ENCODE peak calls at places on chromosomes 16 and 17, in nine cellular contexts. T, I, Q, N, S, L, E, M and H are unnamed samples.

GRCh38 chr17:63290784-63291183 is 155.3 kb downstream of the CYB561 start:
- DNase-seq in S (no peak), E (no peak), M (peak), L (no peak), I (no peak), N (no peak), Q (no peak), T (no peak), H (no peak)

GRCh38 chr17:6570731-6571465 is 14.5 kb upstream of the PITPNM3 start:
- DNase-seq in S (no peak), L (no peak), M (no peak), T (no peak), Q (no peak), E (no peak), I (no peak), N (no peak), H (no peak)

GRCh38 chr16:68416057-68417046 is 32.0 kb downstream of the SMPD3 start:
- DNase-seq in S (no peak), L (no peak), N (no peak), E (no peak), I (no peak), T (no peak), M (no peak), Q (no peak), H (no peak)

GRCh38 chr17:30956764-30957374 is 14.0 kb upstream of the RNF135 start:
- DNase-seq in T (no peak), I (no peak), E (no peak), Q (no peak), L (no peak), N (no peak), S (peak), M (no peak), H (peak)

GRCh38 chr16:11303405-11304138 is 22.4 kb upstream of the PRM1 start:
- DNase-seq in Q (no peak), E (peak), T (peak), I (no peak), M (no peak), L (no peak), S (no peak), N (no peak), H (peak)

GRCh38 chr17:80804466-80804865 is 187.2 kb upstream of the CHMP6 start:
- DNase-seq in S (no peak), L (no peak), Q (no peak), N (no peak), I (no peak), E (no peak), M (no peak), T (no peak), H (no peak)

GRCh38 chr17:43169561-43170139 is 1.4 kb upstream of the NBR1 start:
- DNase-seq in I (no peak), T (no peak), L (peak), S (peak), E (peak), Q (no peak), N (no peak), M (no peak), H (peak)

GRCh38 chr16:73565263-73565662 is 517.3 kb upstream of the ZFHX3 start:
- DNase-seq in T (no peak), M (peak), L (no peak), E (no peak), S (no peak), N (no peak), Q (peak), I (peak), H (peak)

GRCh38 chr17:252456-252855 is 71.0 kb upstream of the DOC2B start:
- DNase-seq in S (no peak), I (no peak), Q (no peak), T (no peak), E (no peak), L (no peak), N (peak), M (no peak), H (no peak)

GRCh38 chr17:10698116-10698818 is 873 bp downstream of the ADPRM start:
- DNase-seq in N (no peak), T (no peak), Q (no peak), M (no peak), E (peak), S (peak), L (no peak), I (no peak), H (peak)

GRCh38 chr17:35849469-35850348 is 19.0 kb downstream of the HEATR9 start:
- DNase-seq in L (no peak), I (peak), N (no peak), E (peak), S (peak), Q (peak), M (peak), T (peak), H (peak)

GRCh38 chr16:81521141-81521626 is 76.6 kb downstream of the CMIP start:
- DNase-seq in L (no peak), I (no peak), S (no peak), N (peak), E (peak), Q (no peak), M (no peak), T (no peak), H (no peak)

GRCh38 chr17:2466936-2467335 is 44.8 kb downstream of the METTL16 start:
- DNase-seq in Q (no peak), I (no peak), T (no peak), S (no peak), E (no peak), L (no peak), N (no peak), M (no peak), H (no peak)

GRCh38 chr16:15636392-15636873 is 6.5 kb downstream of the MARF1 start:
- DNase-seq in E (no peak), I (no peak), N (no peak), Q (no peak), M (no peak), S (no peak), T (no peak), L (no peak), H (peak)

GRCh38 chr16:78473031-78473699 is 373.7 kb downstream of the WWOX start:
- DNase-seq in T (no peak), L (no peak), N (no peak), M (no peak), E (no peak), I (no peak), Q (no peak), S (no peak), H (no peak)

GRCh38 chr16:29806641-29807425 is 504 bp downstream of the MAZ start:
- DNase-seq in T (no peak), I (no peak), L (peak), S (peak), M (peak), E (peak), N (no peak), Q (no peak), H (no peak)

GRCh38 chr16:27762441-27762840 is 212.5 kb downstream of the KATNIP start:
- DNase-seq in N (no peak), E (no peak), Q (peak), T (no peak), M (no peak), L (no peak), I (peak), S (no peak), H (peak)

GRCh38 chr16:77277571-77277970 is 78.4 kb downstream of the SYCE1L start:
- DNase-seq in E (no peak), T (no peak), Q (no peak), M (no peak), L (no peak), I (no peak), S (no peak), N (no peak), H (no peak)

GRCh38 chr16:17343729-17344128 is 127.0 kb downstream of the XYLT1 start:
- DNase-seq in M (no peak), E (no peak), I (no peak), S (no peak), N (no peak), L (no peak), T (no peak), Q (no peak), H (no peak)

GRCh38 chr17:52395308-52395707 is 236.8 kb upstream of the CA10 start:
- DNase-seq in L (no peak), N (no peak), Q (no peak), M (no peak), T (no peak), I (no peak), E (no peak), S (no peak), H (no peak)

GRCh38 chr16:78669994-78670393 is 570.5 kb downstream of the WWOX start:
- DNase-seq in S (no peak), T (no peak), E (peak), L (no peak), M (no peak), N (no peak), Q (no peak), I (no peak), H (no peak)

GRCh38 chr16:27302126-27302525 is 11.6 kb upstream of the IL4R start:
- DNase-seq in M (no peak), I (no peak), N (no peak), E (no peak), L (no peak), T (no peak), Q (no peak), S (no peak), H (no peak)

GRCh38 chr17:82031303-82031884 is at the start of gene RAC3:
- DNase-seq in M (no peak), S (peak), Q (no peak), N (no peak), E (no peak), T (no peak), L (no peak), I (no peak), H (peak)

GRCh38 chr17:44909681-44910144 is 5.6 kb downstream of the GFAP start:
- DNase-seq in M (no peak), N (peak), E (no peak), T (no peak), L (no peak), I (peak), Q (no peak), S (peak), H (peak)

GRCh38 chr17:7634384-7634783 is 4.4 kb downstream of the SHBG start:
- DNase-seq in S (peak), E (peak), M (no peak), L (peak), I (no peak), Q (no peak), N (no peak), T (no peak), H (peak)

DNA sequence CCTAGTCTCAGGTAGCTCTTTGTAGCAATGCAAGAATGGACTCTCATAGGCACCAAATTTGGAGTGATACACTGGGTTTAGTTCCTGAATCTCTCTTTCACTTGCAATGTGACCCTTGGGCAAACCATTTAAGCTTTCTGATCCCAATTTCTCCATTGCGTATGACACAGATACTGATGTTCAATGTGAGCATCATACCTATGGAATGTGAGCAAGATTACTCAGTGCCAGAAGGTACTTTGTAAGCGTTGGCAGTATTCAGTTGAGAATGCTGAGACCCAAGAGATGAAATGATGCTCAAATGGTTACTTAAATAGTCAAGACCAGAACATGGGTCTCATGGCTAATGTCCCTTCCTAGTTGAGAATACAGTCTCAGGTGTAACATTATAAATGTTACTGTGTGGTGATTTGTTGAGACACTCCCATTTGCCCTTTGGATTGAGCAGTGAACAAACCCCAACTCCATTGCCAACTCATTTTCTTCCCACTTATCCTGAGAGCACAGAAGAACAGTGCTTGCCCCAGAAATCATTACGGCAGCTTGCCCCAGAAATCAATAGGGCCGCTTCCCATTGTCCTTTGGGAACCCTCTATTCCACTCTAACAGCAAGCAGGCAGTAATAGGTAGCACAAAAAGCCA is 134.1 kb downstream of the SOX9 start:
- DNase-seq in N (no peak), L (no peak), S (no peak), Q (no peak), T (no peak), I (no peak), M (no peak), E (no peak), H (no peak)
- H3K4me3 ChIP-seq in N (no peak), L (no peak), S (no peak), Q (no peak), T (no peak), I (no peak), M (no peak), E (no peak), H (no peak)

DNA sequence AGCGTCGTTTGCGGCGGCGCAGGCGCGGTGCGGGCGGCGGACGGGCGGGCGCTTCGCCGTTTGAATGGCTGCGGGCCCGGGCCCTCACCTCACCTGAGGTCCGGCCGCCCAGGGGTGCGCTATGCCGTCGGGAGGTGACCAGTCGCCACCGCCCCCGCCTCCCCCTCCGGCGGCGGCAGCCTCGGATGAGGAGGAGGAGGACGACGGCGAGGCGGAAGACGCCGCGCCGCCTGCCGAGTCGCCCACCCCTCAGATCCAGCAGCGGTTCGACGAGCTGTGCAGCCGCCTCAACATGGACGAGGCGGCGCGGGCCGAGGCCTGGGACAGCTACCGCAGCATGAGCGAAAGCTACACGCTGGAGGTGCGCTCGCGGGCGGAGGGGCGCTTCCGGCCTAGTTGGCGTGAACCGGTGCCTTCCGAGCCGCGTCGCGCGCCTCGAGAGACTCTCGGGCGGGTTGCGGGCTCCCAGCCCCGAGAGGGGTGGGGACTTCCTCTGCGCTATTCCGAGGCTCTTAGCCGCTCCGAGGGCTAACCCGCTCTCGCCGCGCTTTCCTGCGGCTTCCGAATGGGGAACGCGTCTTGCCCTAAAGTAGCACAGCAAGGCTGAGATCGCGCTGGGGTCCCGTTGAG is at the start of gene RBL2:
- DNase-seq in L (peak), Q (no peak), E (peak), T (peak), S (peak), N (peak), I (no peak), M (peak), H (peak)
- H3K4me3 ChIP-seq in L (peak), Q (peak), E (peak), T (peak), S (peak), N (peak), I (peak), M (peak), H (peak)

GRCh38 chr17:9116311-9116820 is 95.1 kb downstream of the NTN1 start:
- DNase-seq in M (no peak), Q (no peak), T (no peak), N (no peak), E (no peak), L (no peak), S (no peak), I (no peak), H (no peak)
- H3K4me3 ChIP-seq in M (no peak), Q (no peak), T (no peak), N (no peak), E (no peak), L (no peak), S (no peak), I (no peak), H (no peak)

GRCh38 chr17:18119938-18120337 is 11.4 kb downstream of the MYO15A start:
- DNase-seq in N (no peak), E (no peak), Q (no peak), T (no peak), M (no peak), L (no peak), I (no peak), S (no peak), H (no peak)

GRCh38 chr17:18119166-18119745 is 10.7 kb downstream of the MYO15A start:
- DNase-seq in L (no peak), N (no peak), M (no peak), I (no peak), Q (no peak), E (no peak), S (no peak), T (no peak), H (no peak)

GRCh38 chr17:18117974-18118632 is 9.5 kb downstream of the MYO15A start:
- DNase-seq in I (no peak), T (no peak), E (no peak), S (no peak), L (no peak), Q (no peak), N (no peak), M (no peak), H (peak)

GRCh38 chr17:18117533-18117932 is 9.0 kb downstream of the MYO15A start:
- DNase-seq in Q (no peak), I (no peak), E (no peak), N (no peak), M (no peak), S (peak), T (no peak), L (no peak), H (peak)

DNA sequence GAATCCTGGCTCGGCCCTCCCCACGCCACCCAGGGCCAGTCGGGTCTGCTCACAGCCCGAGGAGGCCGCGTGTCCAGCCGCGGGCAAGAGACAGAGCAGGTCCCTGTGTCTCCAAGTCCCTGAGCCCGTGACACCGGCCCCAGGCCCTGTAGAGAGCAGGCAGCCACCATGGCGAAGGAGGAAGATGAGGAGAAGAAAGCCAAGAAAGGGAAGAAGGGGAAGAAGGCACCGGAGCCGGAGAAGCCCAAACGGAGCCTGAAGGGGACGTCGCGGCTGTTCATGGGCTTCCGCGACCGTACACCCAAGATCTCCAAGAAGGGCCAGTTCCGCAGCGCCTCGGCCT is 10.0 kb downstream of the MYO15A start:
- DNase-seq in M (no peak), L (no peak), T (no peak), I (no peak), N (no peak), S (no peak), E (no peak), Q (no peak), H (no peak)
- H3K4me3 ChIP-seq in M (no peak), L (no peak), T (no peak), I (no peak), N (no peak), S (no peak), E (no peak), Q (no peak), H (no peak)

GRCh38 chr16:48612621-48613020 is 2.6 kb upstream of the N4BP1 start:
- DNase-seq in E (no peak), T (no peak), L (no peak), M (no peak), Q (no peak), I (no peak), N (no peak), S (no peak), H (no peak)
- H3K4me3 ChIP-seq in E (no peak), T (no peak), L (no peak), M (no peak), Q (no peak), I (no peak), N (no peak), S (no peak), H (no peak)

GRCh38 chr16:31402687-31403086 is 9.6 kb downstream of the ITGAD start:
- DNase-seq in S (peak), I (no peak), E (no peak), T (no peak), Q (no peak), N (no peak), M (no peak), L (no peak), H (peak)

GRCh38 chr16:31401436-31401835 is 8.3 kb downstream of the ITGAD start:
- DNase-seq in L (no peak), M (no peak), Q (no peak), S (no peak), N (no peak), T (no peak), I (no peak), E (no peak), H (no peak)

GRCh38 chr16:31404353-31405064 is 11.4 kb downstream of the ITGAD start:
- DNase-seq in E (peak), L (no peak), M (no peak), T (no peak), S (no peak), N (no peak), Q (peak), I (no peak), H (peak)

GRCh38 chr16:31400191-31400590 is 7.1 kb downstream of the ITGAD start:
- DNase-seq in E (no peak), N (no peak), S (no peak), T (no peak), L (no peak), I (no peak), Q (no peak), M (no peak), H (no peak)

GRCh38 chr16:31403590-31404352 is 10.6 kb downstream of the ITGAD start:
- DNase-seq in Q (no peak), T (no peak), I (no peak), N (no peak), S (no peak), M (no peak), L (no peak), E (peak), H (no peak)
- H3K4me3 ChIP-seq in Q (peak), T (no peak), I (peak), N (peak), S (no peak), M (peak), L (no peak), E (no peak), H (peak)

GRCh38 chr17:37494401-37494831 is 4.7 kb downstream of the DUSP14 start:
- DNase-seq in N (no peak), Q (no peak), I (no peak), M (no peak), T (no peak), E (peak), L (no peak), S (peak), H (peak)

GRCh38 chr17:37493249-37494027 is 3.7 kb downstream of the DUSP14 start:
- DNase-seq in Q (peak), E (no peak), M (no peak), T (no peak), S (peak), L (no peak), I (peak), N (no peak), H (peak)

GRCh38 chr17:37490022-37490587 is 414 bp downstream of the DUSP14 start:
- DNase-seq in M (no peak), Q (no peak), L (peak), T (no peak), I (no peak), E (peak), N (no peak), S (peak), H (peak)

GRCh38 chr17:37490638-37491614 is 1.2 kb downstream of the DUSP14 start:
- DNase-seq in M (no peak), I (no peak), L (no peak), S (peak), T (no peak), Q (peak), E (peak), N (peak), H (peak)

GRCh38 chr17:37492167-37492566 is 2.5 kb downstream of the DUSP14 start:
- DNase-seq in N (no peak), S (no peak), T (no peak), E (no peak), Q (no peak), I (no peak), L (no peak), M (no peak), H (no peak)
- H3K4me3 ChIP-seq in N (peak), S (peak), T (no peak), E (no peak), Q (no peak), I (peak), L (no peak), M (no peak), H (peak)